ENCODE peak calls at places on chromosomes 7 and 10, in eight cellular contexts. F, I, K, D, B, U, O and P are unnamed samples.

GRCh38 chr10:85624511-85624910 is 742.1 kb downstream of the GRID1 start:
- DNase-seq in K (no peak), B (no peak), F (no peak), O (no peak), D (no peak), U (no peak), I (no peak), P (no peak)

GRCh38 chr7:128366290-128366689 is 4.8 kb upstream of the PRRT4 start:
- DNase-seq in F (no peak), D (no peak), B (no peak), U (no peak), I (no peak), K (no peak), O (no peak), P (no peak)

GRCh38 chr10:132990684-132991545 is 48.5 kb upstream of the CFAP46 start:
- DNase-seq in K (no peak), B (no peak), D (no peak), U (no peak), F (no peak), O (no peak), I (no peak), P (no peak)

GRCh38 chr10:119616879-119617580 is 20.3 kb upstream of the TIAL1 start:
- DNase-seq in K (no peak), D (no peak), B (no peak), U (no peak), I (no peak), O (no peak), F (no peak), P (no peak)

GRCh38 chr10:14508725-14509124 is 178.0 kb upstream of the FRMD4A start:
- DNase-seq in F (no peak), K (no peak), O (no peak), U (no peak), I (no peak), D (no peak), B (no peak), P (no peak)

GRCh38 chr7:79786187-79786586 is 332.7 kb upstream of the MAGI2 start:
- DNase-seq in U (no peak), B (no peak), I (no peak), K (no peak), F (no peak), D (no peak), O (no peak), P (no peak)

GRCh38 chr10:34186740-34187139 is 628.4 kb downstream of the PARD3 start:
- DNase-seq in U (no peak), I (no peak), K (no peak), F (no peak), O (no peak), D (no peak), B (no peak), P (no peak)

GRCh38 chr10:81093056-81093455 is 555.4 kb downstream of the SH2D4B start:
- DNase-seq in F (no peak), I (no peak), B (no peak), O (no peak), D (no peak), U (no peak), K (no peak), P (no peak)

GRCh38 chr7:105256621-105257283 is 132.0 kb downstream of the SRPK2 start:
- DNase-seq in K (no peak), D (no peak), F (no peak), O (no peak), I (no peak), U (no peak), B (no peak), P (no peak)

GRCh38 chr10:27744478-27745379 is 890 bp downstream of the MKX start:
- DNase-seq in B (peak), K (peak), U (peak), F (no peak), I (no peak), O (no peak), D (peak), P (peak)

GRCh38 chr10:11754180-11754579 is 12.0 kb downstream of the ECHDC3 start:
- DNase-seq in B (no peak), D (no peak), I (no peak), U (no peak), O (no peak), F (no peak), K (no peak), P (no peak)

GRCh38 chr10:132541601-132542011 is 4.0 kb downstream of the INPP5A start:
- DNase-seq in U (peak), K (no peak), B (no peak), I (no peak), D (no peak), F (no peak), O (no peak), P (no peak)

GRCh38 chr10:114042895-114043531 is 653 bp upstream of the ADRB1 start:
- DNase-seq in K (peak), D (no peak), F (no peak), I (peak), B (peak), U (peak), O (no peak), P (peak)

GRCh38 chr10:132942740-132943554 is 577 bp upstream of the CFAP46 start:
- DNase-seq in D (no peak), O (no peak), U (peak), B (no peak), K (no peak), I (no peak), F (no peak), P (no peak)

GRCh38 chr10:117228210-117228609 is 12.7 kb upstream of the SLC18A2 start:
- DNase-seq in B (no peak), U (no peak), K (no peak), D (no peak), I (no peak), O (no peak), F (no peak), P (no peak)

GRCh38 chr7:101160917-101161316 is 4.5 kb downstream of the VGF start:
- DNase-seq in D (no peak), I (no peak), U (no peak), F (no peak), K (no peak), O (no peak), B (no peak), P (no peak)

GRCh38 chr7:94957041-94957440 is 49.6 kb downstream of the PPP1R9A start:
- DNase-seq in O (no peak), K (no peak), B (no peak), F (no peak), U (no peak), D (no peak), I (no peak), P (no peak)

GRCh38 chr7:33143996-33144718 is 14.8 kb downstream of the BBS9 start:
- DNase-seq in U (no peak), B (no peak), F (no peak), I (no peak), O (no peak), K (no peak), D (no peak), P (no peak)

GRCh38 chr7:117164578-117164977 is 158.3 kb downstream of the WNT2 start:
- DNase-seq in I (no peak), K (no peak), D (no peak), O (no peak), F (no peak), U (no peak), B (no peak), P (no peak)

GRCh38 chr10:71234017-71234894 is 21.9 kb downstream of the UNC5B start:
- DNase-seq in O (no peak), I (no peak), D (no peak), K (no peak), U (no peak), F (no peak), B (no peak), P (no peak)

GRCh38 chr7:134780166-134780853 is 876 bp downstream of the CALD1 start:
- DNase-seq in U (no peak), D (no peak), I (no peak), O (no peak), F (no peak), B (no peak), K (no peak), P (no peak)

GRCh38 chr7:149869867-149870266 is 3.9 kb upstream of the ATP6V0E2 start:
- DNase-seq in F (no peak), I (no peak), U (peak), D (no peak), O (no peak), B (no peak), K (no peak), P (no peak)

GRCh38 chr7:120583835-120584586 is 273.9 kb downstream of the TSPAN12 start:
- DNase-seq in B (no peak), U (no peak), I (no peak), O (no peak), F (peak), D (no peak), K (no peak), P (peak)

GRCh38 chr10:86244296-86244695 is 122.3 kb downstream of the GRID1 start:
- DNase-seq in U (no peak), B (no peak), F (no peak), I (no peak), D (no peak), K (peak), O (no peak), P (no peak)

GRCh38 chr7:45701701-45702460 is 127.7 kb downstream of the ADCY1 start:
- DNase-seq in U (no peak), D (no peak), F (no peak), I (no peak), B (no peak), O (no peak), K (no peak), P (no peak)

GRCh38 chr7:41287559-41288335 is 415.1 kb downstream of the INHBA start:
- DNase-seq in B (no peak), I (no peak), D (no peak), K (no peak), U (no peak), O (no peak), F (no peak), P (no peak)

GRCh38 chr7:28163955-28164354 is 16.6 kb downstream of the JAZF1 start:
- DNase-seq in U (no peak), D (no peak), B (no peak), I (no peak), O (no peak), K (no peak), F (no peak), P (no peak)

GRCh38 chr7:136030330-136030729 is 53.2 kb upstream of the MTPN start:
- DNase-seq in U (no peak), O (no peak), B (no peak), D (no peak), I (no peak), K (no peak), F (no peak), P (no peak)

GRCh38 chr7:90726623-90727022 is 130.5 kb downstream of the CDK14 start:
- DNase-seq in B (no peak), K (no peak), U (no peak), F (no peak), O (no peak), I (peak), D (no peak), P (peak)

GRCh38 chr7:154888690-154889089 is 114.2 kb downstream of the PAXIP1 start:
- DNase-seq in I (no peak), U (no peak), O (no peak), K (no peak), B (no peak), F (no peak), D (no peak), P (no peak)

GRCh38 chr10:62819521-62819920 is 3.4 kb upstream of the EGR2 start:
- DNase-seq in K (no peak), B (no peak), U (no peak), F (no peak), D (no peak), O (no peak), I (no peak), P (no peak)

GRCh38 chr10:68280750-68281149 is 48.8 kb upstream of the ATOH7 start:
- DNase-seq in F (no peak), B (no peak), O (no peak), K (no peak), D (no peak), U (no peak), I (no peak), P (no peak)

GRCh38 chr10:43396061-43396927 is 12.7 kb downstream of the HNRNPF start:
- DNase-seq in K (peak), D (peak), B (peak), O (peak), I (peak), F (no peak), U (peak), P (peak)

GRCh38 chr7:77811895-77812685 is 13.5 kb downstream of the PHTF2 start:
- DNase-seq in K (no peak), D (no peak), I (no peak), O (no peak), B (no peak), U (no peak), F (no peak), P (no peak)

GRCh38 chr7:156064921-156065386 is 252.7 kb upstream of the SHH start:
- DNase-seq in F (peak), B (no peak), U (no peak), O (no peak), D (no peak), I (no peak), K (no peak), P (peak)

GRCh38 chr10:126208736-126209317 is 179.4 kb downstream of the ADAM12 start:
- DNase-seq in B (no peak), U (no peak), I (no peak), F (no peak), K (no peak), O (no peak), D (no peak), P (no peak)

GRCh38 chr10:48238826-48239520 is 35.5 kb downstream of the FRMPD2 start:
- DNase-seq in K (peak), F (no peak), U (no peak), I (no peak), O (no peak), D (no peak), B (peak), P (no peak)

GRCh38 chr7:158734861-158735260 is 30.3 kb upstream of the NCAPG2 start:
- DNase-seq in O (no peak), U (no peak), F (no peak), K (no peak), B (no peak), I (no peak), D (no peak), P (no peak)

GRCh38 chr10:93965911-93966310 is 27.8 kb upstream of the PLCE1 start:
- DNase-seq in K (no peak), F (no peak), O (no peak), D (no peak), U (no peak), B (no peak), I (no peak), P (no peak)